ENCODE peak calls at places on chromosomes 13 and 19, in seven cellular contexts. J, S, I, Z, P, N and V are unnamed samples.

GRCh38 chr19:57946316-57946715 is 1.2 kb downstream of the ZNF256 start:
- DNase-seq in S (no peak), Z (no peak), P (no peak), J (peak), N (peak), I (no peak), V (no peak)

GRCh38 chr13:59261928-59262488 is 901.7 kb downstream of the DIAPH3 start:
- DNase-seq in P (no peak), Z (no peak), J (no peak), I (no peak), S (no peak), N (peak), V (no peak)

GRCh38 chr19:36128392-36128736 is 11.5 kb upstream of the CAPNS1 start:
- DNase-seq in J (no peak), P (no peak), Z (no peak), S (no peak), N (peak), I (no peak), V (no peak)

GRCh38 chr19:49442354-49442753 is 1.0 kb upstream of the SLC17A7 start:
- DNase-seq in P (no peak), I (no peak), N (no peak), S (no peak), Z (no peak), J (no peak), V (no peak)

GRCh38 chr19:45777395-45777961 is 4.8 kb downstream of the DMPK start:
- DNase-seq in J (no peak), P (no peak), Z (no peak), N (no peak), I (no peak), S (no peak), V (no peak)

GRCh38 chr19:45154064-45154827 is 6.5 kb downstream of the NKPD1 start:
- DNase-seq in J (no peak), P (no peak), N (peak), I (no peak), S (no peak), Z (peak), V (no peak)

GRCh38 chr13:28718538-28719226 is at the start of gene SLC46A3:
- DNase-seq in J (peak), N (peak), Z (peak), I (peak), P (peak), S (peak), V (peak)

GRCh38 chr13:50511877-50512332 is 331.6 kb downstream of the DLEU7 start:
- DNase-seq in I (no peak), S (no peak), Z (no peak), J (no peak), N (peak), P (no peak), V (no peak)

GRCh38 chr19:34171539-34171876 is 796 bp upstream of the LSM14A start:
- DNase-seq in S (peak), Z (peak), J (no peak), I (no peak), N (no peak), P (peak), V (no peak)

GRCh38 chr13:110413311-110414040 is 106.4 kb downstream of the COL4A2 start:
- DNase-seq in N (no peak), I (no peak), J (no peak), P (no peak), S (no peak), Z (no peak), V (no peak)

GRCh38 chr13:27012482-27013197 is 159.0 kb downstream of the USP12 start:
- DNase-seq in N (peak), Z (no peak), S (no peak), I (no peak), P (no peak), J (peak), V (no peak)

GRCh38 chr13:75635101-75635620 is 969 bp upstream of the LMO7 start:
- DNase-seq in Z (peak), P (no peak), I (no peak), N (peak), S (no peak), J (no peak), V (peak)

GRCh38 chr19:45437328-45437727 is 13.6 kb upstream of the ERCC1 start:
- DNase-seq in N (no peak), I (no peak), Z (no peak), J (no peak), S (no peak), P (no peak), V (no peak)

GRCh38 chr19:480016-480855 is 16.1 kb upstream of the MADCAM1 start:
- DNase-seq in S (peak), N (peak), Z (peak), J (no peak), I (peak), P (peak), V (peak)

GRCh38 chr13:46641274-46642081 is 88.5 kb downstream of the LRCH1 start:
- DNase-seq in J (no peak), S (no peak), N (no peak), P (no peak), I (no peak), Z (peak), V (no peak)

GRCh38 chr13:104823071-104823470 is 1712.4 kb downstream of the EFNB2 start:
- DNase-seq in N (peak), Z (no peak), J (peak), P (no peak), S (no peak), I (no peak), V (no peak)

GRCh38 chr19:34596115-34596514 is 80.8 kb downstream of the SCGB2B2 start:
- DNase-seq in S (no peak), N (no peak), P (no peak), I (no peak), J (no peak), Z (no peak), V (peak)

GRCh38 chr13:97030705-97031452 is 36.6 kb upstream of the OXGR1 start:
- DNase-seq in S (no peak), P (no peak), Z (peak), N (peak), I (no peak), J (no peak), V (no peak)

GRCh38 chr19:52935434-52935833 is 12.2 kb upstream of the ZNF888 start:
- DNase-seq in I (no peak), J (no peak), S (no peak), N (peak), Z (peak), P (no peak), V (no peak)

GRCh38 chr19:46753420-46754155 is 7.3 kb upstream of the STRN4 start:
- DNase-seq in I (no peak), J (no peak), P (peak), Z (peak), S (peak), N (peak), V (peak)

GRCh38 chr19:17948967-17949930 is 16.4 kb downstream of the CCDC124 start:
- DNase-seq in I (no peak), J (no peak), P (no peak), N (no peak), S (no peak), Z (no peak), V (no peak)

GRCh38 chr19:45485301-45486077 is 11.4 kb downstream of the RTN2 start:
- DNase-seq in Z (peak), N (peak), J (peak), I (peak), P (peak), S (peak), V (peak)

GRCh38 chr19:45514376-45515051 is 7.2 kb downstream of the VASP start:
- DNase-seq in J (no peak), S (no peak), I (peak), P (no peak), N (no peak), Z (no peak), V (peak)

GRCh38 chr13:77760893-77761292 is 63.4 kb downstream of the SLAIN1 start:
- DNase-seq in Z (no peak), S (no peak), N (no peak), J (no peak), I (no peak), P (no peak), V (no peak)

GRCh38 chr13:43730642-43731041 is 56.1 kb downstream of the ENOX1 start:
- DNase-seq in Z (peak), J (no peak), P (no peak), N (no peak), S (no peak), I (no peak), V (no peak)

GRCh38 chr19:58229255-58229639 is 533 bp downstream of the ZNF544 start:
- DNase-seq in I (no peak), N (peak), Z (peak), J (no peak), P (peak), S (no peak), V (no peak)

GRCh38 chr13:40191186-40191980 is 475.1 kb downstream of the FOXO1 start:
- DNase-seq in S (no peak), P (no peak), Z (peak), I (no peak), N (no peak), J (no peak), V (no peak)

GRCh38 chr13:112457081-112457480 is 80.9 kb downstream of the SPACA7 start:
- DNase-seq in P (no peak), N (no peak), Z (no peak), J (no peak), I (no peak), S (no peak), V (no peak)

GRCh38 chr19:37930416-37930815 is 23.4 kb downstream of the SIPA1L3 start:
- DNase-seq in J (no peak), S (no peak), P (no peak), I (peak), N (no peak), Z (peak), V (no peak)